ENCODE peak calls at places on chromosomes 16 and 17, in ten cellular contexts. Z, X, C, E, K, W, F, Q, O and A are unnamed samples.

GRCh38 chr16:51153275-51153991 is 2.4 kb upstream of the SALL1 start:
- DNase-seq in Z (no peak), X (no peak), C (no peak), E (peak; percentile 49), K (no peak), W (no peak), F (no peak), Q (peak; percentile 49), O (no peak), A (no peak)

GRCh38 chr16:50208460-50208931 is 55.4 kb downstream of the TENT4B start:
- DNase-seq in Z (peak; percentile 63), X (no peak), C (no peak), E (no peak), K (no peak), W (no peak), F (no peak), Q (peak; percentile 79), O (no peak), A (peak; percentile 86)

GRCh38 chr16:46828943-46829342 is 2.0 kb downstream of the C16orf87 start:
- DNase-seq in Z (no peak), X (no peak), C (no peak), E (no peak), K (no peak), W (no peak), F (no peak), Q (no peak), O (no peak), A (no peak)

GRCh38 chr16:4015275-4015990 is 100.8 kb downstream of the ADCY9 start:
- DNase-seq in Z (no peak), X (no peak), C (no peak), E (no peak), K (no peak), W (no peak), F (no peak), Q (no peak), O (no peak), A (peak; percentile 26)

GRCh38 chr17:2053380-2054261 is 1.3 kb upstream of the HIC1 start:
- DNase-seq in Z (peak; percentile 62), X (no peak), C (no peak), E (peak; percentile 87), K (no peak), W (no peak), F (peak; percentile 71), Q (peak; percentile 91), O (no peak), A (peak; percentile 85)

GRCh38 chr17:44084131-44084538 is 13.6 kb downstream of the G6PC3 start:
- DNase-seq in Z (peak; percentile 27), X (no peak), C (no peak), E (peak; percentile 78), K (no peak), W (no peak), F (peak; percentile 29), Q (peak; percentile 47), O (no peak), A (peak; percentile 60)

GRCh38 chr17:15213381-15214087 is 51.6 kb downstream of the PMP22 start:
- DNase-seq in Z (peak; percentile 28), X (no peak), C (no peak), E (no peak), K (no peak), W (no peak), F (peak; percentile 33), Q (peak; percentile 50), O (peak; percentile 3), A (peak; percentile 49)

GRCh38 chr17:48045270-48046001 is 2.7 kb upstream of the NFE2L1 start:
- DNase-seq in Z (peak; percentile 90), X (peak; percentile 42), C (no peak), E (no peak), K (no peak), W (no peak), F (no peak), Q (peak; percentile 62), O (no peak), A (peak; percentile 39)

GRCh38 chr17:9646556-9646905 is 1.2 kb downstream of the USP43 start:
- DNase-seq in Z (peak; percentile 27), X (no peak), C (no peak), E (no peak), K (no peak), W (no peak), F (no peak), Q (no peak), O (no peak), A (no peak)

GRCh38 chr16:58042001-58042885 is 16.7 kb downstream of the MMP15 start:
- DNase-seq in Z (no peak), X (no peak), C (no peak), E (no peak), K (no peak), W (no peak), F (no peak), Q (no peak), O (no peak), A (no peak)

GRCh38 chr16:46975908-46976470 is 2.5 kb upstream of the DNAJA2 start:
- DNase-seq in Z (no peak), X (no peak), C (no peak), E (no peak), K (no peak), W (no peak), F (no peak), Q (no peak), O (no peak), A (no peak)

GRCh38 chr16:50027829-50028228 is 2.8 kb downstream of the CNEP1R1 start:
- DNase-seq in Z (no peak), X (no peak), C (no peak), E (no peak), K (no peak), W (no peak), F (no peak), Q (no peak), O (no peak), A (no peak)

GRCh38 chr16:12449795-12450194 is 353.9 kb downstream of the CPPED1 start:
- DNase-seq in Z (peak; percentile 23), X (no peak), C (no peak), E (no peak), K (no peak), W (no peak), F (no peak), Q (peak; percentile 32), O (no peak), A (peak; percentile 40)

GRCh38 chr17:81160306-81160705 is 5.0 kb upstream of the PVALEF start:
- DNase-seq in Z (no peak), X (no peak), C (no peak), E (no peak), K (no peak), W (no peak), F (no peak), Q (no peak), O (peak; percentile 65), A (no peak)

GRCh38 chr17:16040710-16041251 is 41.2 kb downstream of the TTC19 start:
- DNase-seq in Z (no peak), X (no peak), C (no peak), E (no peak), K (no peak), W (peak; percentile 10), F (no peak), Q (peak; percentile 89), O (no peak), A (peak; percentile 26)

GRCh38 chr16:1825381-1825863 is 1.2 kb downstream of the HAGH start:
- DNase-seq in Z (no peak), X (no peak), C (no peak), E (no peak), K (no peak), W (no peak), F (no peak), Q (no peak), O (no peak), A (no peak)

GRCh38 chr16:69276143-69277115 is 34.7 kb upstream of the VPS4A start:
- DNase-seq in Z (no peak), X (no peak), C (no peak), E (no peak), K (no peak), W (peak; percentile 93), F (no peak), Q (peak; percentile 99), O (no peak), A (peak; percentile 93)

GRCh38 chr17:72558971-72559476 is 438.2 kb downstream of the SOX9 start:
- DNase-seq in Z (no peak), X (no peak), C (no peak), E (no peak), K (no peak), W (no peak), F (no peak), Q (no peak), O (no peak), A (no peak)

GRCh38 chr16:58503863-58504688 is 4.1 kb downstream of the NDRG4 start:
- DNase-seq in Z (no peak), X (no peak), C (no peak), E (no peak), K (no peak), W (no peak), F (no peak), Q (no peak), O (no peak), A (no peak)

GRCh38 chr17:81487487-81488275 is 24.9 kb downstream of the ACTG1 start:
- DNase-seq in Z (peak; percentile 52), X (peak; percentile 81), C (peak; percentile 31), E (peak; percentile 81), K (no peak), W (no peak), F (peak; percentile 82), Q (peak; percentile 92), O (peak; percentile 83), A (peak; percentile 78)

GRCh38 chr16:23508589-23509440 is 1.5 kb downstream of the GGA2 start:
- DNase-seq in Z (no peak), X (peak; percentile 14), C (no peak), E (peak; percentile 43), K (no peak), W (no peak), F (peak; percentile 76), Q (peak; percentile 54), O (peak; percentile 21), A (peak; percentile 11)

GRCh38 chr16:57984443-57985203 is 13.7 kb upstream of the CNGB1 start:
- DNase-seq in Z (peak; percentile 95), X (no peak), C (no peak), E (peak; percentile 98), K (peak; percentile 83), W (no peak), F (peak; percentile 87), Q (peak; percentile 59), O (no peak), A (peak; percentile 93)